ENCODE peak calls at places on chromosome 18, in ten cellular contexts. One of them, this sample, is unnamed.

GRCh38 chr18:33804258-33804657 is 226.2 kb downstream of the ASXL3 start:
- DNase-seq in thoracic aorta: no peak
- DNase-seq in upper lobe of right lung: no peak
- DNase-seq in A549: no peak
- DNase-seq in CD4-positive, alpha-beta memory T cell: no peak
- DNase-seq in PC-3: peak; percentile 25
- DNase-seq in astrocyte: peak; percentile 66
- DNase-seq in SJSA1: no peak
- DNase-seq in uterus: no peak
- DNase-seq in Panc1: no peak
- DNase-seq in this sample: peak; percentile 23

GRCh38 chr18:21991081-21991534 is 178.3 kb upstream of the GATA6 start:
- DNase-seq in thoracic aorta: no peak
- DNase-seq in upper lobe of right lung: no peak
- DNase-seq in A549: no peak
- DNase-seq in CD4-positive, alpha-beta memory T cell: no peak
- DNase-seq in PC-3: peak; percentile 3
- DNase-seq in astrocyte: peak; percentile 10
- DNase-seq in SJSA1: peak; percentile 80
- DNase-seq in uterus: no peak
- DNase-seq in Panc1: no peak
- DNase-seq in this sample: no peak

GRCh38 chr18:40222736-40223135 is 1732.3 kb upstream of the PIK3C3 start:
- DNase-seq in thoracic aorta: no peak
- DNase-seq in upper lobe of right lung: no peak
- DNase-seq in A549: no peak
- DNase-seq in CD4-positive, alpha-beta memory T cell: no peak
- DNase-seq in PC-3: no peak
- DNase-seq in astrocyte: peak; percentile 35
- DNase-seq in SJSA1: no peak
- DNase-seq in uterus: no peak
- DNase-seq in Panc1: no peak
- DNase-seq in this sample: peak; percentile 37

GRCh38 chr18:52334896-52335295 is 5.1 kb upstream of the DCC start:
- DNase-seq in thoracic aorta: no peak
- DNase-seq in upper lobe of right lung: no peak
- DNase-seq in A549: no peak
- DNase-seq in CD4-positive, alpha-beta memory T cell: no peak
- DNase-seq in PC-3: peak; percentile 39
- DNase-seq in astrocyte: peak; percentile 67
- DNase-seq in SJSA1: no peak
- DNase-seq in uterus: no peak
- DNase-seq in Panc1: no peak
- DNase-seq in this sample: peak; percentile 61

GRCh38 chr18:13095466-13095865 is 104.3 kb downstream of the CEP192 start:
- DNase-seq in thoracic aorta: no peak
- DNase-seq in upper lobe of right lung: no peak
- DNase-seq in A549: no peak
- DNase-seq in CD4-positive, alpha-beta memory T cell: no peak
- DNase-seq in PC-3: no peak
- DNase-seq in astrocyte: no peak
- DNase-seq in SJSA1: no peak
- DNase-seq in uterus: no peak
- DNase-seq in Panc1: no peak
- DNase-seq in this sample: no peak

GRCh38 chr18:75128911-75129716 is 79.8 kb downstream of the PTGR3 start:
- DNase-seq in thoracic aorta: no peak
- DNase-seq in upper lobe of right lung: peak; percentile 49
- DNase-seq in A549: no peak
- DNase-seq in CD4-positive, alpha-beta memory T cell: no peak
- DNase-seq in PC-3: no peak
- DNase-seq in astrocyte: no peak
- DNase-seq in SJSA1: no peak
- DNase-seq in uterus: no peak
- DNase-seq in Panc1: no peak
- DNase-seq in this sample: no peak

GRCh38 chr18:74942319-74942910 is 266.5 kb downstream of the PTGR3 start:
- DNase-seq in thoracic aorta: no peak
- DNase-seq in upper lobe of right lung: no peak
- DNase-seq in A549: no peak
- DNase-seq in CD4-positive, alpha-beta memory T cell: peak; percentile 56
- DNase-seq in PC-3: peak; percentile 50
- DNase-seq in astrocyte: peak; percentile 2
- DNase-seq in SJSA1: peak; percentile 19
- DNase-seq in uterus: no peak
- DNase-seq in Panc1: no peak
- DNase-seq in this sample: no peak

GRCh38 chr18:62777814-62778213 is 62.5 kb downstream of the PHLPP1 start:
- DNase-seq in thoracic aorta: no peak
- DNase-seq in upper lobe of right lung: no peak
- DNase-seq in A549: no peak
- DNase-seq in CD4-positive, alpha-beta memory T cell: no peak
- DNase-seq in PC-3: no peak
- DNase-seq in astrocyte: no peak
- DNase-seq in SJSA1: no peak
- DNase-seq in uterus: no peak
- DNase-seq in Panc1: no peak
- DNase-seq in this sample: peak; percentile 48

GRCh38 chr18:37019157-37019571 is 190.2 kb downstream of the KIAA1328 start:
- DNase-seq in thoracic aorta: no peak
- DNase-seq in upper lobe of right lung: peak; percentile 19
- DNase-seq in A549: no peak
- DNase-seq in CD4-positive, alpha-beta memory T cell: no peak
- DNase-seq in PC-3: peak; percentile 43
- DNase-seq in astrocyte: peak; percentile 3
- DNase-seq in SJSA1: no peak
- DNase-seq in uterus: no peak
- DNase-seq in Panc1: no peak
- DNase-seq in this sample: peak; percentile 11

GRCh38 chr18:79911009-79911870 is 40.2 kb downstream of the SLC66A2 start:
- DNase-seq in thoracic aorta: no peak
- DNase-seq in upper lobe of right lung: peak; percentile 55
- DNase-seq in A549: no peak
- DNase-seq in CD4-positive, alpha-beta memory T cell: no peak
- DNase-seq in PC-3: no peak
- DNase-seq in astrocyte: no peak
- DNase-seq in SJSA1: no peak
- DNase-seq in uterus: no peak
- DNase-seq in Panc1: no peak
- DNase-seq in this sample: no peak

GRCh38 chr18:11817229-11817628 is 34.0 kb upstream of the CHMP1B start:
- DNase-seq in thoracic aorta: no peak
- DNase-seq in upper lobe of right lung: no peak
- DNase-seq in A549: no peak
- DNase-seq in CD4-positive, alpha-beta memory T cell: no peak
- DNase-seq in PC-3: no peak
- DNase-seq in astrocyte: no peak
- DNase-seq in SJSA1: no peak
- DNase-seq in uterus: no peak
- DNase-seq in Panc1: no peak
- DNase-seq in this sample: no peak

GRCh38 chr18:23143059-23143831 is 8.0 kb downstream of the CABLES1 start:
- DNase-seq in thoracic aorta: no peak
- DNase-seq in upper lobe of right lung: peak; percentile 78
- DNase-seq in A549: no peak
- DNase-seq in CD4-positive, alpha-beta memory T cell: no peak
- DNase-seq in PC-3: peak; percentile 74
- DNase-seq in astrocyte: no peak
- DNase-seq in SJSA1: no peak
- DNase-seq in uterus: peak; percentile 56
- DNase-seq in Panc1: no peak
- DNase-seq in this sample: peak; percentile 63

GRCh38 chr18:61199131-61199903 is 133.9 kb upstream of the CDH20 start:
- DNase-seq in thoracic aorta: no peak
- DNase-seq in upper lobe of right lung: no peak
- DNase-seq in A549: no peak
- DNase-seq in CD4-positive, alpha-beta memory T cell: no peak
- DNase-seq in PC-3: no peak
- DNase-seq in astrocyte: peak; percentile 71
- DNase-seq in SJSA1: no peak
- DNase-seq in uterus: no peak
- DNase-seq in Panc1: no peak
- DNase-seq in this sample: peak; percentile 42

GRCh38 chr18:11147371-11147860 is 2.0 kb downstream of the PIEZO2 start:
- DNase-seq in thoracic aorta: no peak
- DNase-seq in upper lobe of right lung: no peak
- DNase-seq in A549: no peak
- DNase-seq in CD4-positive, alpha-beta memory T cell: no peak
- DNase-seq in PC-3: no peak
- DNase-seq in astrocyte: no peak
- DNase-seq in SJSA1: no peak
- DNase-seq in uterus: no peak
- DNase-seq in Panc1: no peak
- DNase-seq in this sample: no peak

GRCh38 chr18:55317832-55318231 is 270.2 kb downstream of the TCF4 start:
- DNase-seq in thoracic aorta: no peak
- DNase-seq in upper lobe of right lung: no peak
- DNase-seq in A549: no peak
- DNase-seq in CD4-positive, alpha-beta memory T cell: no peak
- DNase-seq in PC-3: no peak
- DNase-seq in astrocyte: no peak
- DNase-seq in SJSA1: no peak
- DNase-seq in uterus: no peak
- DNase-seq in Panc1: no peak
- DNase-seq in this sample: peak; percentile 59

GRCh38 chr18:62407660-62408059 is 82.5 kb downstream of the TNFRSF11A start:
- DNase-seq in thoracic aorta: no peak
- DNase-seq in upper lobe of right lung: no peak
- DNase-seq in A549: no peak
- DNase-seq in CD4-positive, alpha-beta memory T cell: no peak
- DNase-seq in PC-3: no peak
- DNase-seq in astrocyte: no peak
- DNase-seq in SJSA1: no peak
- DNase-seq in uterus: no peak
- DNase-seq in Panc1: no peak
- DNase-seq in this sample: no peak

GRCh38 chr18:21997207-21998143 is 171.9 kb upstream of the GATA6 start:
- DNase-seq in thoracic aorta: no peak
- DNase-seq in upper lobe of right lung: no peak
- DNase-seq in A549: peak; percentile 25
- DNase-seq in CD4-positive, alpha-beta memory T cell: no peak
- DNase-seq in PC-3: peak; percentile 50
- DNase-seq in astrocyte: peak; percentile 34
- DNase-seq in SJSA1: peak; percentile 43
- DNase-seq in uterus: peak; percentile 31
- DNase-seq in Panc1: peak; percentile 46
- DNase-seq in this sample: peak; percentile 53

GRCh38 chr18:78208052-78208451 is 771.6 kb upstream of the SALL3 start:
- DNase-seq in thoracic aorta: no peak
- DNase-seq in upper lobe of right lung: no peak
- DNase-seq in A549: no peak
- DNase-seq in CD4-positive, alpha-beta memory T cell: no peak
- DNase-seq in PC-3: no peak
- DNase-seq in astrocyte: no peak
- DNase-seq in SJSA1: no peak
- DNase-seq in uterus: no peak
- DNase-seq in Panc1: no peak
- DNase-seq in this sample: no peak

GRCh38 chr18:76416935-76417334 is 78.1 kb downstream of the ZNF516 start:
- DNase-seq in thoracic aorta: no peak
- DNase-seq in upper lobe of right lung: no peak
- DNase-seq in A549: no peak
- DNase-seq in CD4-positive, alpha-beta memory T cell: no peak
- DNase-seq in PC-3: no peak
- DNase-seq in astrocyte: peak; percentile 48
- DNase-seq in SJSA1: no peak
- DNase-seq in uterus: peak; percentile 76
- DNase-seq in Panc1: no peak
- DNase-seq in this sample: peak; percentile 80
- H3K4me1 ChIP-seq in thoracic aorta: peaks cover 4% of the 10 kb centered on the region
- H3K4me1 ChIP-seq in upper lobe of right lung: peaks cover 22% of the 10 kb centered on the region
- H3K4me1 ChIP-seq in A549: no peaks in the 10 kb centered on the region
- H3K4me1 ChIP-seq in CD4-positive, alpha-beta memory T cell: no peaks in the 10 kb centered on the region
- H3K4me1 ChIP-seq in PC-3: no peaks in the 10 kb centered on the region
- H3K4me1 ChIP-seq in astrocyte: peaks cover 10% of the 10 kb centered on the region
- H3K4me1 ChIP-seq in SJSA1: peaks cover 28% of the 10 kb centered on the region
- H3K4me1 ChIP-seq in uterus: peaks cover 7% of the 10 kb centered on the region
- H3K4me1 ChIP-seq in Panc1: no peaks in the 10 kb centered on the region
- H3K4me1 ChIP-seq in this sample: peaks cover 32% of the 10 kb centered on the region

DNA sequence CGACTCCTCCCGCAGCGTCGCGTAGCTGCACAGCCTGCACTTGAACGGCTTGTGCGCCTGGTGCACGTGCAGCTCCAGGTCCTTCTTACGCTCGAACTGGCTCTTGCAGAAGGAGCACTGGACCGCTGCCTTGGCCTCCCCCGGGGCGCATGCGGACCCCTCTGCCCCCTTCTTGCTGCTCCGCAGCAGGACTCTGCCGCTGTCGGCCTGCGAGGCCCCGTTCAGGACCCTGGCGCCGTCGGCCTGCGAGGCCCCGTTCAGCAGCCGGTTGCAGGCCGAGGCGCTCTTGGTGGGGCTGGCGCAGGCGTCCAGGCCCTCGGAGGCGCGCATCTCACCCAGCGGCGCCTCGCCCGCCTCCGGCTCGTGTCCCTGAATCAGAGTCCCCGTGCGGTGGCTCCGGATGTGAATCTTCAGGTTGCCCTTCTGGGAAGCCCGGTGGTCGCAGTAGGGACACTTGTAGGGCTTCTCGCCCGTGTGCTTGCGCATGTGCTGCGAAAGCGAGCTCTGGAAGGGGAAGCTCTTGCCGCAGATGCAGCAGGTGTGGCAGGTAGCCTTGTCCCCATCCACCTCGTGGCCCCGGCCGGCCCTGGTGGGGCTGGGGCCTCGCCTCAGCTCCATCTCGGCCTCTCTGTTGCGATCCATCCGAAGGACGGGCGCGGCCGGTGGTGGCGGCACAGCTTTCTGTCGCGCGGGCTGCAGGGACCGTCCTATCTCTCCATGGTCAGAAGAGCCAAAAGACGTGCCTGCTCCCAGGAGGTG is 52.5 kb downstream of the ZNF516 start:
- DNase-seq in thoracic aorta: no peak
- DNase-seq in upper lobe of right lung: peak; percentile 58
- DNase-seq in A549: no peak
- DNase-seq in CD4-positive, alpha-beta memory T cell: no peak
- DNase-seq in PC-3: no peak
- DNase-seq in astrocyte: no peak
- DNase-seq in SJSA1: no peak
- DNase-seq in uterus: no peak
- DNase-seq in Panc1: no peak
- DNase-seq in this sample: no peak
- H3K4me1 ChIP-seq in thoracic aorta: peaks cover 18% of the 10 kb centered on the region
- H3K4me1 ChIP-seq in upper lobe of right lung: no peaks in the 10 kb centered on the region
- H3K4me1 ChIP-seq in A549: peaks cover 22% of the 10 kb centered on the region
- H3K4me1 ChIP-seq in CD4-positive, alpha-beta memory T cell: no peaks in the 10 kb centered on the region
- H3K4me1 ChIP-seq in PC-3: peaks cover 16% of the 10 kb centered on the region
- H3K4me1 ChIP-seq in astrocyte: peaks cover 26% of the 10 kb centered on the region
- H3K4me1 ChIP-seq in SJSA1: peaks cover 34% of the 10 kb centered on the region
- H3K4me1 ChIP-seq in uterus: peaks cover 10% of the 10 kb centered on the region
- H3K4me1 ChIP-seq in Panc1: peaks cover 18% of the 10 kb centered on the region
- H3K4me1 ChIP-seq in this sample: peaks cover 36% of the 10 kb centered on the region

GRCh38 chr18:44727291-44727690 is 46.6 kb downstream of the SETBP1 start:
- DNase-seq in thoracic aorta: no peak
- DNase-seq in upper lobe of right lung: no peak
- DNase-seq in A549: no peak
- DNase-seq in CD4-positive, alpha-beta memory T cell: no peak
- DNase-seq in PC-3: no peak
- DNase-seq in astrocyte: no peak
- DNase-seq in SJSA1: no peak
- DNase-seq in uterus: no peak
- DNase-seq in Panc1: no peak
- DNase-seq in this sample: no peak
- H3K4me1 ChIP-seq in thoracic aorta: peaks cover 38% of the 10 kb centered on the region
- H3K4me1 ChIP-seq in upper lobe of right lung: peaks cover 27% of the 10 kb centered on the region
- H3K4me1 ChIP-seq in A549: peaks cover 17% of the 10 kb centered on the region
- H3K4me1 ChIP-seq in CD4-positive, alpha-beta memory T cell: peaks cover 68% of the 10 kb centered on the region
- H3K4me1 ChIP-seq in PC-3: peaks cover 22% of the 10 kb centered on the region
- H3K4me1 ChIP-seq in astrocyte: peaks cover 39% of the 10 kb centered on the region
- H3K4me1 ChIP-seq in SJSA1: peaks cover 69% of the 10 kb centered on the region
- H3K4me1 ChIP-seq in uterus: peaks cover 8% of the 10 kb centered on the region
- H3K4me1 ChIP-seq in Panc1: no peaks in the 10 kb centered on the region
- H3K4me1 ChIP-seq in this sample: peaks cover 59% of the 10 kb centered on the region

GRCh38 chr18:48576454-48576766 is 37.6 kb downstream of the CTIF start:
- DNase-seq in thoracic aorta: no peak
- DNase-seq in upper lobe of right lung: no peak
- DNase-seq in A549: no peak
- DNase-seq in CD4-positive, alpha-beta memory T cell: no peak
- DNase-seq in PC-3: no peak
- DNase-seq in astrocyte: no peak
- DNase-seq in SJSA1: no peak
- DNase-seq in uterus: no peak
- DNase-seq in Panc1: no peak
- DNase-seq in this sample: no peak
- H3K4me1 ChIP-seq in thoracic aorta: peaks cover 61% of the 10 kb centered on the region
- H3K4me1 ChIP-seq in upper lobe of right lung: no peaks in the 10 kb centered on the region
- H3K4me1 ChIP-seq in A549: peaks cover 6% of the 10 kb centered on the region
- H3K4me1 ChIP-seq in CD4-positive, alpha-beta memory T cell: no peaks in the 10 kb centered on the region
- H3K4me1 ChIP-seq in PC-3: no peaks in the 10 kb centered on the region
- H3K4me1 ChIP-seq in astrocyte: peaks cover 17% of the 10 kb centered on the region
- H3K4me1 ChIP-seq in SJSA1: peaks cover 19% of the 10 kb centered on the region
- H3K4me1 ChIP-seq in uterus: no peaks in the 10 kb centered on the region
- H3K4me1 ChIP-seq in Panc1: no peaks in the 10 kb centered on the region
- H3K4me1 ChIP-seq in this sample: peaks cover 17% of the 10 kb centered on the region

This sample was measured in GM23248.